ENCODE peak calls at places on chromosomes 3 and 15, in six cellular contexts. Q is IMR-90, E is tibial nerve, D is A549, A is astrocyte of the spinal cord, B is foreskin fibroblast. G is an unnamed sample.

GRCh38 chr3:27483117-27484001 is 825 bp downstream of the SLC4A7 start:
- DNase-seq in A (peak), E (peak), D (peak), B (peak), Q (peak), G (peak)

GRCh38 chr3:100975714-100976113 is 17.5 kb downstream of the ABI3BP start:
- DNase-seq in D (no peak), Q (no peak), B (no peak), A (no peak), E (no peak), G (no peak)

GRCh38 chr3:127964053-127964452 is 49.0 kb downstream of the KBTBD12 start:
- DNase-seq in E (no peak), Q (peak), B (peak), A (no peak), D (no peak), G (peak)

GRCh38 chr15:75063338-75063737 is 39.9 kb downstream of the PPCDC start:
- DNase-seq in B (peak), E (no peak), A (peak), D (no peak), Q (peak), G (no peak)

GRCh38 chr15:72203507-72203837 is 5.9 kb upstream of the GRAMD2A start:
- DNase-seq in A (peak), B (peak), Q (peak), E (no peak), D (no peak), G (peak)

GRCh38 chr3:83523470-83524073 is 1435.2 kb upstream of the CADM2 start:
- DNase-seq in E (peak), A (peak), Q (no peak), B (peak), D (peak), G (peak)

GRCh38 chr15:99481831-99482230 is 84.0 kb upstream of the MEF2A start:
- DNase-seq in E (no peak), D (no peak), Q (no peak), A (no peak), B (no peak), G (no peak)

GRCh38 chr3:112644453-112644852 is 3.5 kb upstream of the CCDC80 start:
- DNase-seq in Q (no peak), A (no peak), E (no peak), D (no peak), B (no peak), G (no peak)

GRCh38 chr15:81107889-81108288 is 26.2 kb upstream of the CFAP161 start:
- DNase-seq in Q (no peak), E (no peak), A (no peak), D (no peak), B (no peak), G (no peak)

GRCh38 chr15:101602801-101603200 is 49.4 kb downstream of the TM2D3 start:
- DNase-seq in E (no peak), Q (no peak), A (no peak), D (no peak), B (no peak), G (no peak)

GRCh38 chr3:188006726-188007393 is 147.1 kb upstream of the LPP start:
- DNase-seq in Q (no peak), E (no peak), D (no peak), A (no peak), B (no peak), G (no peak)

GRCh38 chr3:140927279-140927678 is 14.4 kb upstream of the SLC25A36 start:
- DNase-seq in A (no peak), Q (no peak), E (no peak), D (no peak), B (no peak), G (no peak)

GRCh38 chr15:96457852-96458251 is 127.4 kb downstream of the NR2F2 start:
- DNase-seq in B (no peak), Q (peak), E (no peak), A (no peak), D (no peak), G (no peak)

GRCh38 chr3:149393355-149394165 is 16.1 kb upstream of the TM4SF1 start:
- DNase-seq in D (peak), Q (peak), A (peak), E (peak), B (peak), G (peak)

DNA sequence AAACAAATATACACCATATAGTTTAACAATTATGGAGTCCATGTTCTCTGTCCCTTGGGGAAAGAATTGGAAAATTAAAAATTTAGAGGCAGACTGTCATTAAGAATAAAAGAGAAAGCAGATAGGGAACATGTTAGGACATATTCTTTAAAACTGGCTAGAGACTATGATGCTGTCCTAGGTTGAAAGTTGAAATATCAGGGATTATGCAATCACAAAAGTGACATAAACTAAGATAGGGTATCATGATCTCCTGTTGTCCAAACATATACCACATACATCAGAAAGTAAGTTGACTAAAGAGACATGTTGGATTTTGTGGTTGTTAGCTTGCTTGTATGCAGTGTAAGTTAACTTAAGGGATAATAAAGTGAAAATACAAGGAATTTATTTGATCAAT is 9.9 kb upstream of the EID1 start:
- DNase-seq in B (no peak), Q (no peak), D (no peak), E (no peak), A (no peak), G (no peak)
- H3K4me3 ChIP-seq in B (no peak), Q (no peak), D (no peak), E (no peak), A (no peak), G (no peak)

DNA sequence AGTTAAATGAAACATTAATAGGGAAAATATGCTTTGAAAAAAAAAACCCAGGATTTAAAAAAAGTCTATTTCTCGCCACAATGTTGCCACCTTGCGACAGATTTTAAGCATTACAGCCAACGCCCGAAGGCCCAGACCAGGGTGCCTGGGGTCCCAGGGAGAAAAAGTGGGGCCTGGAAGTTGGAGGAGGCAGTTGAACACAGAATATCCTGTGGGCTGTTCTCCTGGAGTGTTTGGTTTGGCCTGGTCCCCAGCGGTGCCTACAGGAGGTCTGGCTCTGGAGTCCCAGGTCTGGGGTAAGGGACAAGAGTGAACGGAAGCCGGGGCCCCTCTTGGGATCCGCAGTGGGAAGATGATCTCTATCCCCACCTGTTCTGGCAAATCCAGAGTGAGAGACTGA is 3.4 kb downstream of the RNU6-1 start:
- DNase-seq in Q (peak), B (peak), E (peak), A (peak), D (peak), G (no peak)
- H3K4me3 ChIP-seq in Q (no peak), B (peak), E (peak), A (no peak), D (no peak), G (peak)

GRCh38 chr3:123026551-123027291 is 842 bp downstream of the SEMA5B start:
- DNase-seq in Q (no peak), B (peak), D (peak), E (no peak), A (no peak), G (no peak)
- H3K4me3 ChIP-seq in Q (peak), B (peak), D (peak), E (peak), A (peak), G (peak)

DNA sequence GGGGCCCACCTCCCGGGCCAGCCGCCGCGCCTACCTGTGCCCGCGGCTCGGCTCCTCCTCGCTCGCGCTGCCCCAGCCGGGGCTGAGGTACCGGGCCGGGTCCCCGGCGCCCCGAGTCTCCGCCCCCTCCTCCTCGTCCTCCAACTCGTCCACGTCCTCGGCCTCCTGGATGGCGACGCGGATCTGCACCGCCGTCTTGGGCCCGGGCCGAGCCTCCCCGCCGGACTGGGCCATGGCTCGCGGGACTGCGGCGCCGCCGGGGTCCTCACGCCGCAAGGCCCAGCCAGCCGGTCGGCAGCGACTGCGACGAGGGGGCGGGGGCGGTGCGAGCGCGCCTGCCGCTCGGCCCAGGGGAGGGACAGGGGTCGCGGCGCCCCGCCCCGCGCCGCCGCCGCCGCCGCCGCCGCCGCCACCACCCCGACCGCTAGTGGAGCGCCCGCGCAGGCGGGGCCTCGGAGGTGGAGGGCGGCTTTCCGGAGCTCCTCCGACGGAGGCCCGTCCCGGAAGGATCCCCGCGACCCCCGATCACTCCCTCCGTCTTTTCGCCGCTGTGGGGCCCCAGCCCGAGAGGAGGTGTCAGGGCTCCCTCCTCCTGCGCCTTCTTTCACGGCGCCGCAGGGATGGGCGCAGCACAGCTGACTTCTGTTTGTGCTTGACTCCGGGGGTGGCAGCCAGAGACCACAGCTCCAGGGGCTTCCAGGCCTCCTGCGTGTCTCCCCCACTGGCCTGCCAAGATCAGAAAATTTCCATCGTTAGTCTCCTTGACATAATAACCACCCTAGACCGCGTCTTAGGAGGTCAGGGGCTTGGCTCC is at the start of gene LARP6:
- DNase-seq in B (peak), A (peak), D (peak), Q (peak), E (peak), G (no peak)
- H3K4me3 ChIP-seq in B (peak), A (peak), D (peak), Q (peak), E (peak), G (peak)

GRCh38 chr3:194439915-194440550 is 41.0 kb upstream of the GP5 start:
- DNase-seq in B (no peak), A (no peak), Q (no peak), E (no peak), D (no peak), G (no peak)
- H3K4me3 ChIP-seq in B (no peak), A (no peak), Q (no peak), E (no peak), D (no peak), G (no peak)

GRCh38 chr15:29115093-29115991 is 154.3 kb downstream of the NSMCE3 start:
- DNase-seq in B (peak), Q (no peak), A (peak), E (no peak), D (peak), G (no peak)
- H3K4me3 ChIP-seq in B (peak), Q (no peak), A (peak), E (peak), D (no peak), G (peak)

DNA sequence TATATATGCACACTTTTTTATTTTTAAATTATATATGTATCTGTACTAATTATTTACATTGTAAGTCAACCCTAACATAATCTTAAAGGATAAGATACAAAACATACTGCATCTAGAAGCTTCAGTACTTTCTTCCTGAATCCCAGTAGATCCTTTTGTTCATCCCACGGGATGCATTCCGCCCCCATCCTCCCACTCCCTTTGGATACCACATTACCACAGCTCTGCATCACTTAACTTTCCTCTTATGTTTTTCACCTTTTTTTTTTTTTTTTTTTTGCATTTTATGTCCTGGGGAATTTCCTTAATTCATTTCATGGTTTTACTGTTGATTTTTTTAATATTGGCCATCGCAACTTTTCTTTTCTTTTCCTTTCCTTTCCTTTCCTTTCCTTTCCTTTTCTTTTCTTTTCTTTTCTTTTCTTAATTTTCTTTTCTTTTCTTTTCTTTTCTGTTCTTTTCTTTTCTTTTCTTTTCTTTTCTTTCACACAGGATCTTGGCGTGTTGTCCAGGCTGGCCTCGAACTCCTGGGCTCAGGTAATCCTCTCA is 3.0 kb downstream of the OPA1 start:
- DNase-seq in Q (no peak), E (no peak), D (no peak), B (no peak), A (no peak), G (no peak)
- H3K4me3 ChIP-seq in Q (no peak), E (no peak), D (no peak), B (no peak), A (no peak), G (no peak)

GRCh38 chr15:82532383-82532990 is 7.8 kb downstream of the RPS17 start:
- DNase-seq in D (no peak), A (no peak), Q (no peak), E (no peak), B (no peak), G (no peak)
- H3K4me3 ChIP-seq in D (no peak), A (no peak), Q (no peak), E (no peak), B (no peak), G (no peak)

GRCh38 chr3:182364323-182364722 is 429.0 kb upstream of the ATP11B start:
- DNase-seq in Q (no peak), E (peak), A (peak), B (no peak), D (no peak), G (no peak)
- H3K4me3 ChIP-seq in Q (no peak), E (no peak), A (no peak), B (no peak), D (no peak), G (no peak)

GRCh38 chr3:12868039-12869024 is 27.0 kb upstream of the RPL32 start:
- DNase-seq in B (peak), D (peak), A (peak), E (peak), Q (peak), G (peak)
- H3K4me3 ChIP-seq in B (no peak), D (no peak), A (no peak), E (peak), Q (no peak), G (peak)

G was measured in skeletal muscle cell.